ENCODE peak calls at places on chromosomes 13 and 19, in nine cellular contexts. One of them, this sample, is unnamed.

GRCh38 chr13:104750377-104750776 is 1684.2 kb upstream of the SLC10A2 start:
- DNase-seq in tibial nerve: no peak
- DNase-seq in A673: no peak
- DNase-seq in AG04450: no peak
- DNase-seq in fibroblast of mammary gland: no peak
- DNase-seq in body of pancreas: no peak
- DNase-seq in ascending aorta: no peak
- DNase-seq in lower leg skin: no peak
- DNase-seq in neural progenitor cell: no peak
- DNase-seq in this sample: no peak

GRCh38 chr19:16141043-16141442 is 2.4 kb upstream of the HSH2D start:
- DNase-seq in ascending aorta: no peak
- DNase-seq in A673: no peak
- DNase-seq in body of pancreas: no peak
- DNase-seq in fibroblast of mammary gland: no peak
- DNase-seq in tibial nerve: no peak
- DNase-seq in lower leg skin: no peak
- DNase-seq in AG04450: no peak
- DNase-seq in neural progenitor cell: no peak
- DNase-seq in this sample: no peak

GRCh38 chr13:35484384-35484783 is 7.9 kb upstream of the MAB21L1 start:
- DNase-seq in neural progenitor cell: no peak
- DNase-seq in lower leg skin: no peak
- DNase-seq in ascending aorta: no peak
- DNase-seq in A673: no peak
- DNase-seq in fibroblast of mammary gland: no peak
- DNase-seq in AG04450: no peak
- DNase-seq in tibial nerve: no peak
- DNase-seq in body of pancreas: no peak
- DNase-seq in this sample: no peak

GRCh38 chr13:27964741-27965323 is 4.3 kb downstream of the CDX2 start:
- DNase-seq in neural progenitor cell: no peak
- DNase-seq in ascending aorta: no peak
- DNase-seq in fibroblast of mammary gland: no peak
- DNase-seq in lower leg skin: peak; percentile 66
- DNase-seq in A673: no peak
- DNase-seq in tibial nerve: no peak
- DNase-seq in AG04450: no peak
- DNase-seq in body of pancreas: no peak
- DNase-seq in this sample: no peak

GRCh38 chr19:23957660-23958281 is 43.1 kb downstream of the ZNF726 start:
- DNase-seq in body of pancreas: no peak
- DNase-seq in fibroblast of mammary gland: peak; percentile 92
- DNase-seq in AG04450: peak; percentile 34
- DNase-seq in lower leg skin: no peak
- DNase-seq in ascending aorta: no peak
- DNase-seq in tibial nerve: no peak
- DNase-seq in A673: no peak
- DNase-seq in neural progenitor cell: no peak
- DNase-seq in this sample: no peak

GRCh38 chr13:80783926-80784325 is 443.0 kb upstream of the SPRY2 start:
- DNase-seq in neural progenitor cell: peak; percentile 34
- DNase-seq in tibial nerve: no peak
- DNase-seq in lower leg skin: no peak
- DNase-seq in body of pancreas: no peak
- DNase-seq in AG04450: no peak
- DNase-seq in ascending aorta: no peak
- DNase-seq in A673: no peak
- DNase-seq in fibroblast of mammary gland: peak; percentile 72
- DNase-seq in this sample: no peak

GRCh38 chr19:52138614-52139290 is 986 bp downstream of the ZNF616 start:
- DNase-seq in body of pancreas: peak; percentile 48
- DNase-seq in AG04450: no peak
- DNase-seq in A673: peak; percentile 61
- DNase-seq in neural progenitor cell: peak; percentile 82
- DNase-seq in lower leg skin: no peak
- DNase-seq in fibroblast of mammary gland: peak; percentile 16
- DNase-seq in tibial nerve: no peak
- DNase-seq in ascending aorta: no peak
- DNase-seq in this sample: peak; percentile 9

GRCh38 chr13:34521166-34521565 is 420.9 kb upstream of the NBEA start:
- DNase-seq in neural progenitor cell: no peak
- DNase-seq in body of pancreas: no peak
- DNase-seq in fibroblast of mammary gland: no peak
- DNase-seq in A673: no peak
- DNase-seq in lower leg skin: no peak
- DNase-seq in ascending aorta: no peak
- DNase-seq in AG04450: no peak
- DNase-seq in tibial nerve: no peak
- DNase-seq in this sample: no peak

GRCh38 chr13:73258396-73258795 is 199.6 kb downstream of the KLF5 start:
- DNase-seq in ascending aorta: no peak
- DNase-seq in neural progenitor cell: no peak
- DNase-seq in body of pancreas: no peak
- DNase-seq in lower leg skin: no peak
- DNase-seq in fibroblast of mammary gland: peak; percentile 17
- DNase-seq in tibial nerve: no peak
- DNase-seq in AG04450: no peak
- DNase-seq in A673: no peak
- DNase-seq in this sample: no peak

GRCh38 chr13:30787747-30788535 is 52.6 kb downstream of the ALOX5AP start:
- DNase-seq in A673: no peak
- DNase-seq in lower leg skin: no peak
- DNase-seq in AG04450: no peak
- DNase-seq in fibroblast of mammary gland: peak; percentile 67
- DNase-seq in tibial nerve: no peak
- DNase-seq in neural progenitor cell: no peak
- DNase-seq in ascending aorta: no peak
- DNase-seq in body of pancreas: no peak
- DNase-seq in this sample: no peak

GRCh38 chr13:113591750-113592149 is 7.2 kb downstream of the TFDP1 start:
- DNase-seq in ascending aorta: peak; percentile 19
- DNase-seq in A673: no peak
- DNase-seq in AG04450: no peak
- DNase-seq in fibroblast of mammary gland: no peak
- DNase-seq in lower leg skin: peak; percentile 60
- DNase-seq in tibial nerve: no peak
- DNase-seq in body of pancreas: no peak
- DNase-seq in neural progenitor cell: no peak
- DNase-seq in this sample: no peak

GRCh38 chr19:9149976-9150375 is 9.8 kb downstream of the ZNF317 start:
- DNase-seq in A673: no peak
- DNase-seq in neural progenitor cell: no peak
- DNase-seq in ascending aorta: no peak
- DNase-seq in tibial nerve: no peak
- DNase-seq in lower leg skin: peak; percentile 42
- DNase-seq in fibroblast of mammary gland: no peak
- DNase-seq in AG04450: no peak
- DNase-seq in body of pancreas: no peak
- DNase-seq in this sample: no peak

GRCh38 chr13:53276265-53276664 is 247.7 kb downstream of the OLFM4 start:
- DNase-seq in fibroblast of mammary gland: no peak
- DNase-seq in AG04450: no peak
- DNase-seq in body of pancreas: no peak
- DNase-seq in tibial nerve: no peak
- DNase-seq in A673: no peak
- DNase-seq in lower leg skin: no peak
- DNase-seq in neural progenitor cell: peak; percentile 48
- DNase-seq in ascending aorta: no peak
- DNase-seq in this sample: no peak

GRCh38 chr13:30792257-30793000 is 57.1 kb downstream of the ALOX5AP start:
- DNase-seq in tibial nerve: peak; percentile 55
- DNase-seq in body of pancreas: peak; percentile 80
- DNase-seq in lower leg skin: peak; percentile 92
- DNase-seq in AG04450: peak; percentile 92
- DNase-seq in fibroblast of mammary gland: peak; percentile 94
- DNase-seq in ascending aorta: peak; percentile 87
- DNase-seq in A673: no peak
- DNase-seq in neural progenitor cell: peak; percentile 64
- DNase-seq in this sample: peak; percentile 71

GRCh38 chr13:97249797-97250495 is 27.8 kb downstream of the MBNL2 start:
- DNase-seq in lower leg skin: no peak
- DNase-seq in fibroblast of mammary gland: no peak
- DNase-seq in tibial nerve: no peak
- DNase-seq in body of pancreas: no peak
- DNase-seq in A673: no peak
- DNase-seq in neural progenitor cell: no peak
- DNase-seq in ascending aorta: no peak
- DNase-seq in AG04450: no peak
- DNase-seq in this sample: no peak

GRCh38 chr13:97252735-97253134 is 30.6 kb downstream of the MBNL2 start:
- DNase-seq in neural progenitor cell: no peak
- DNase-seq in body of pancreas: no peak
- DNase-seq in fibroblast of mammary gland: no peak
- DNase-seq in lower leg skin: no peak
- DNase-seq in tibial nerve: no peak
- DNase-seq in AG04450: no peak
- DNase-seq in A673: no peak
- DNase-seq in ascending aorta: no peak
- DNase-seq in this sample: no peak

GRCh38 chr13:97248243-97248642 is 26.1 kb downstream of the MBNL2 start:
- DNase-seq in tibial nerve: no peak
- DNase-seq in A673: no peak
- DNase-seq in fibroblast of mammary gland: no peak
- DNase-seq in body of pancreas: no peak
- DNase-seq in ascending aorta: no peak
- DNase-seq in neural progenitor cell: no peak
- DNase-seq in lower leg skin: no peak
- DNase-seq in AG04450: no peak
- DNase-seq in this sample: no peak

GRCh38 chr13:97249093-97249787 is 27.1 kb downstream of the MBNL2 start:
- DNase-seq in body of pancreas: no peak
- DNase-seq in AG04450: no peak
- DNase-seq in neural progenitor cell: no peak
- DNase-seq in ascending aorta: no peak
- DNase-seq in fibroblast of mammary gland: peak; percentile 60
- DNase-seq in A673: no peak
- DNase-seq in lower leg skin: no peak
- DNase-seq in tibial nerve: no peak
- DNase-seq in this sample: no peak

DNA sequence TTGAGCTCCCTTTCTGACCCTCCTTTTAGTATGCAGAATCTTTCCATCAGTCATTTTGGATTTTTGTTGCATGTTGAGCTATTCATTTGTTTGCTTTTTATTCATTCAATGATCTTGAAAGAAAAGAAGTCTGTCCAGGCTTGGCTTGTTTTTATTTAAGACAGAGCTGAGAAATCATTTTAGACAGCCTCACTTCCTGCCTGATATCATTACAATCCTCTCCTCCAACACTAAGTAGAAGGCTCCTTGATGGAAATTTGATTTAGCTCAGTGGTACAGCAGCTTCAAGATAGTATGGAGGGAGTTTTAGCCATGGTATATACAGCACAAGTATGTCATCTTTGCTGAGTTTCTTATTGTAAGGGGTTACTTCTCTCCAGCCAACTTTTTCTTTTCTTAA is 28.4 kb downstream of the MBNL2 start:
- DNase-seq in AG04450: no peak
- DNase-seq in ascending aorta: no peak
- DNase-seq in tibial nerve: no peak
- DNase-seq in body of pancreas: no peak
- DNase-seq in lower leg skin: no peak
- DNase-seq in fibroblast of mammary gland: no peak
- DNase-seq in neural progenitor cell: no peak
- DNase-seq in A673: no peak
- DNase-seq in this sample: no peak
- TF ChIP-seq CTCF in AG04450: no peak
- TF ChIP-seq CTCF in ascending aorta: no peak
- TF ChIP-seq CTCF in tibial nerve: no peak
- TF ChIP-seq CTCF in body of pancreas: no peak
- TF ChIP-seq CTCF in lower leg skin: no peak
- TF ChIP-seq CTCF in fibroblast of mammary gland: no peak
- TF ChIP-seq CTCF in neural progenitor cell: no peak
- TF ChIP-seq CTCF in A673: no peak
- TF ChIP-seq CTCF in this sample: no peak

GRCh38 chr13:40017662-40018262 is 362.3 kb downstream of the COG6 start:
- DNase-seq in body of pancreas: no peak
- DNase-seq in lower leg skin: no peak
- DNase-seq in neural progenitor cell: peak; percentile 20
- DNase-seq in tibial nerve: no peak
- DNase-seq in AG04450: no peak
- DNase-seq in ascending aorta: no peak
- DNase-seq in fibroblast of mammary gland: no peak
- DNase-seq in A673: no peak
- DNase-seq in this sample: no peak
- TF ChIP-seq CTCF in body of pancreas: no peak
- TF ChIP-seq CTCF in lower leg skin: no peak
- TF ChIP-seq CTCF in neural progenitor cell: no peak
- TF ChIP-seq CTCF in tibial nerve: no peak
- TF ChIP-seq CTCF in AG04450: no peak
- TF ChIP-seq CTCF in ascending aorta: no peak
- TF ChIP-seq CTCF in fibroblast of mammary gland: no peak
- TF ChIP-seq CTCF in A673: no peak
- TF ChIP-seq CTCF in this sample: no peak

GRCh38 chr19:3505598-3506383 is at the start of gene FZR1:
- DNase-seq in tibial nerve: peak; percentile 98
- DNase-seq in body of pancreas: peak; percentile 99
- DNase-seq in A673: peak; percentile 99
- DNase-seq in ascending aorta: peak; percentile 100
- DNase-seq in lower leg skin: peak; percentile 100
- DNase-seq in AG04450: peak; percentile 95
- DNase-seq in fibroblast of mammary gland: peak; percentile 98
- DNase-seq in neural progenitor cell: peak; percentile 99
- DNase-seq in this sample: peak; percentile 98
- TF ChIP-seq CTCF in tibial nerve: no peak
- TF ChIP-seq CTCF in body of pancreas: no peak
- TF ChIP-seq CTCF in A673: peak; percentile 5
- TF ChIP-seq CTCF in ascending aorta: no peak
- TF ChIP-seq CTCF in lower leg skin: no peak
- TF ChIP-seq CTCF in AG04450: no peak
- TF ChIP-seq CTCF in fibroblast of mammary gland: no peak
- TF ChIP-seq CTCF in neural progenitor cell: no peak
- TF ChIP-seq CTCF in this sample: peak; percentile 19

GRCh38 chr13:33057019-33057785 is 41.0 kb downstream of the KL start:
- DNase-seq in fibroblast of mammary gland: peak; percentile 44
- DNase-seq in AG04450: no peak
- DNase-seq in neural progenitor cell: peak; percentile 52
- DNase-seq in A673: peak; percentile 68
- DNase-seq in tibial nerve: peak; percentile 20
- DNase-seq in ascending aorta: no peak
- DNase-seq in body of pancreas: no peak
- DNase-seq in lower leg skin: no peak
- DNase-seq in this sample: peak; percentile 20
- TF ChIP-seq CTCF in fibroblast of mammary gland: peak; percentile 62
- TF ChIP-seq CTCF in AG04450: peak; percentile 56
- TF ChIP-seq CTCF in neural progenitor cell: peak; percentile 43
- TF ChIP-seq CTCF in A673: peak; percentile 61
- TF ChIP-seq CTCF in tibial nerve: peak; percentile 21
- TF ChIP-seq CTCF in ascending aorta: peak; percentile 32
- TF ChIP-seq CTCF in body of pancreas: peak; percentile 11
- TF ChIP-seq CTCF in lower leg skin: no peak
- TF ChIP-seq CTCF in this sample: peak; percentile 29

GRCh38 chr19:35315883-35316282 is 13.1 kb upstream of the CD22 start:
- DNase-seq in tibial nerve: no peak
- DNase-seq in A673: no peak
- DNase-seq in body of pancreas: no peak
- DNase-seq in lower leg skin: no peak
- DNase-seq in fibroblast of mammary gland: no peak
- DNase-seq in neural progenitor cell: no peak
- DNase-seq in AG04450: no peak
- DNase-seq in ascending aorta: no peak
- DNase-seq in this sample: no peak
- TF ChIP-seq CTCF in tibial nerve: no peak
- TF ChIP-seq CTCF in A673: no peak
- TF ChIP-seq CTCF in body of pancreas: no peak
- TF ChIP-seq CTCF in lower leg skin: no peak
- TF ChIP-seq CTCF in fibroblast of mammary gland: no peak
- TF ChIP-seq CTCF in neural progenitor cell: no peak
- TF ChIP-seq CTCF in AG04450: no peak
- TF ChIP-seq CTCF in ascending aorta: no peak
- TF ChIP-seq CTCF in this sample: no peak